ENCODE peak calls at places on chromosomes 16 and 17, in seven cellular contexts. A is stomach, Z is heart right ventricle, Y is Peyer's patch, N is heart left ventricle, E is left lung, S is uterus. B is an unnamed sample.

GRCh38 chr17:15502315-15503112 is 35.1 kb upstream of the CDRT4 start:
- DNase-seq in E (peak; percentile 87), Z (peak; percentile 93), S (peak; percentile 95), N (peak; percentile 91), A (peak; percentile 80), Y (peak; percentile 86), B (peak; percentile 91)

GRCh38 chr16:71880176-71880575 is 3.8 kb downstream of the ZNF821 start:
- DNase-seq in E (no peak), A (no peak), Z (no peak), Y (no peak), S (no peak), N (no peak), B (no peak)

GRCh38 chr17:37309051-37309450 is 66.7 kb upstream of the C17orf78 start:
- DNase-seq in Y (no peak), E (no peak), A (no peak), S (no peak), N (no peak), Z (no peak), B (no peak)

GRCh38 chr16:17194190-17194780 is 276.5 kb downstream of the XYLT1 start:
- DNase-seq in N (peak; percentile 46), A (peak; percentile 65), S (peak; percentile 48), E (peak; percentile 44), Z (peak; percentile 45), Y (peak; percentile 66), B (no peak)

GRCh38 chr16:53829186-53829747 is 125.3 kb downstream of the FTO start:
- DNase-seq in E (no peak), N (no peak), Z (no peak), Y (no peak), A (no peak), S (no peak), B (no peak)

GRCh38 chr17:15482476-15482875 is 15.1 kb upstream of the CDRT4 start:
- DNase-seq in S (no peak), Z (no peak), N (no peak), E (no peak), A (no peak), Y (no peak), B (no peak)

GRCh38 chr17:36148559-36149295 is 27.7 kb downstream of the TBC1D3B start:
- DNase-seq in N (peak; percentile 71), A (peak; percentile 70), Z (peak; percentile 55), S (peak; percentile 18), Y (peak; percentile 82), E (peak; percentile 65), B (peak; percentile 71)

GRCh38 chr17:66306413-66306812 is 4.0 kb downstream of the PRKCA start:
- DNase-seq in A (no peak), Y (no peak), Z (no peak), S (no peak), N (no peak), E (no peak), B (no peak)

GRCh38 chr17:65987988-65988387 is 203.9 kb downstream of the CEP112 start:
- DNase-seq in A (no peak), S (no peak), E (no peak), Z (no peak), N (no peak), Y (no peak), B (peak; percentile 37)

GRCh38 chr17:15945493-15946209 is 721 bp downstream of the ADORA2B start:
- DNase-seq in Y (peak; percentile 64), E (no peak), Z (peak; percentile 26), N (no peak), S (no peak), A (no peak), B (peak; percentile 39)

GRCh38 chr16:88442435-88442810 is 10.7 kb upstream of the ZFPM1 start:
- DNase-seq in E (no peak), S (no peak), A (no peak), Y (no peak), Z (no peak), N (no peak), B (no peak)

GRCh38 chr17:66920965-66921364 is 43.5 kb upstream of the CACNG4 start:
- DNase-seq in Z (no peak), S (no peak), Y (no peak), E (no peak), A (no peak), N (no peak), B (no peak)

GRCh38 chr16:87325480-87325879 is 8.3 kb upstream of the C16orf95 start:
- DNase-seq in A (no peak), S (no peak), Y (peak; percentile 39), N (peak; percentile 20), E (no peak), Z (no peak), B (no peak)

GRCh38 chr16:50718061-50718760 is 23.7 kb upstream of the CYLD start:
- DNase-seq in N (no peak), E (no peak), Z (no peak), S (no peak), Y (no peak), A (no peak), B (no peak)

GRCh38 chr16:50081428-50082018 is 15.8 kb downstream of the HEATR3 start:
- DNase-seq in S (no peak), A (no peak), E (no peak), Y (no peak), N (no peak), Z (no peak), B (no peak)

GRCh38 chr17:49397586-49397985 is 17.1 kb downstream of the PHB1 start:
- DNase-seq in E (no peak), Y (no peak), N (no peak), S (no peak), A (no peak), Z (no peak), B (no peak)

GRCh38 chr17:61219460-61219859 is 180.2 kb upstream of the TBX2 start:
- DNase-seq in S (no peak), Y (no peak), N (peak; percentile 48), Z (peak; percentile 16), A (no peak), E (no peak), B (no peak)

GRCh38 chr17:4340914-4341615 is 25.4 kb downstream of the UBE2G1 start:
- DNase-seq in Z (no peak), S (no peak), A (no peak), Y (no peak), E (no peak), N (no peak), B (no peak)

GRCh38 chr17:79993390-79994221 is 42.1 kb downstream of the TBC1D16 start:
- DNase-seq in Y (peak; percentile 69), E (peak; percentile 85), S (peak; percentile 91), A (peak; percentile 80), N (peak; percentile 88), Z (peak; percentile 81), B (no peak)
- H3K4me1 ChIP-seq in Y (peaks cover 55% of the 10 kb centered on the region), E (peaks cover 25% of the 10 kb centered on the region), S (peaks cover 15% of the 10 kb centered on the region), A (peaks cover 63% of the 10 kb centered on the region), N (peaks cover 27% of the 10 kb centered on the region), Z (peaks cover 41% of the 10 kb centered on the region), B (peaks cover 24% of the 10 kb centered on the region)

GRCh38 chr17:6353161-6353560 is 81.8 kb downstream of the AIPL1 start:
- DNase-seq in Y (no peak), A (no peak), S (no peak), Z (no peak), E (no peak), N (no peak), B (no peak)
- H3K27me3 ChIP-seq in Y (no peaks in the 10 kb centered on the region), A (no peaks in the 10 kb centered on the region), S (no peaks in the 10 kb centered on the region), Z (peaks cover 11% of the 10 kb centered on the region), E (peaks cover 26% of the 10 kb centered on the region), N (no peaks in the 10 kb centered on the region), B (peaks cover 2% of the 10 kb centered on the region)

GRCh38 chr16:66548868-66549267 is 1.1 kb downstream of the TK2 start:
- DNase-seq in S (no peak), Z (no peak), A (no peak), N (no peak), Y (no peak), E (no peak), B (no peak)
- H3K4me3 ChIP-seq in S (peak overlapping the region; percentile 80), Z (peak overlapping the region; percentile 70), A (peak overlapping the region; percentile 84), N (peak overlapping the region; percentile 88), Y (peak overlapping the region; percentile 76), E (peak overlapping the region; percentile 69), B (no peak overlapping the region)

DNA sequence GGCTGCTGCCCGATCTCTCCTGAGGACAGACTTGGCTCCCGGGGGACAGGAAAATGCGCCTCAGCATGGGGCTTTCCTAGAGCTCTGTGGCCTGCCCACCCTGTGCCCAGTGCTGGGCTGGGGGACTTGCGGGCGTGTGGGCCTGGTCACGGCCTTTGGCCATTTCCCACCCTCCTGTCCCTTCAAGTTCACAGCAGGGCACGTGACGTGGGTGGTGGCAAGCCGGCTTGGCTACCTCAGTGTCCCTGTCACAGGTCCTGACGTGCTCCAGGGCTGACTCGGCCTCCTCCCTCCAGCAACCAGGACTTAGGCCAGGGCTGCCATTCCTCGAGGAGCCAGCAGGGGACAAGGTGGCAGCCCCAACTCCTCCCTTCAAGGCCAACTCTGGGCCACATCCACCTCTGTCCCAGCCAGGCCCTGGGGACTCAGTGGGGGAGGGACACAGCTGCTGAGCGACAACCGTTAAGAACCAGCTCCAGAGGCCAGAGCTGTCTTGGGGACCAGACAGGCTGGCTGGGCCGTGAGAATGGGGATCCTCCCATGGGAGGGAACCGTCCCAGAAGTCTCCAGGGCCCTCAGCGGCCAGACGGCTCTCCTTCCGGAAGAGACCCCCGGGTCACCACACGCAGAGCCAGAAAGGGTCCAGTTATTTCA is 981 bp upstream of the UNC13D start:
- DNase-seq in N (peak; percentile 92), S (peak; percentile 62), Y (peak; percentile 91), Z (peak; percentile 86), E (peak; percentile 91), A (peak; percentile 93), B (peak; percentile 71)
- H3K4me1 ChIP-seq in N (peaks cover 52% of the 10 kb centered on the region), S (peaks cover 14% of the 10 kb centered on the region), Y (peaks cover 57% of the 10 kb centered on the region), Z (peaks cover 66% of the 10 kb centered on the region), E (peaks cover 31% of the 10 kb centered on the region), A (peaks cover 83% of the 10 kb centered on the region), B (peaks cover 6% of the 10 kb centered on the region)

DNA sequence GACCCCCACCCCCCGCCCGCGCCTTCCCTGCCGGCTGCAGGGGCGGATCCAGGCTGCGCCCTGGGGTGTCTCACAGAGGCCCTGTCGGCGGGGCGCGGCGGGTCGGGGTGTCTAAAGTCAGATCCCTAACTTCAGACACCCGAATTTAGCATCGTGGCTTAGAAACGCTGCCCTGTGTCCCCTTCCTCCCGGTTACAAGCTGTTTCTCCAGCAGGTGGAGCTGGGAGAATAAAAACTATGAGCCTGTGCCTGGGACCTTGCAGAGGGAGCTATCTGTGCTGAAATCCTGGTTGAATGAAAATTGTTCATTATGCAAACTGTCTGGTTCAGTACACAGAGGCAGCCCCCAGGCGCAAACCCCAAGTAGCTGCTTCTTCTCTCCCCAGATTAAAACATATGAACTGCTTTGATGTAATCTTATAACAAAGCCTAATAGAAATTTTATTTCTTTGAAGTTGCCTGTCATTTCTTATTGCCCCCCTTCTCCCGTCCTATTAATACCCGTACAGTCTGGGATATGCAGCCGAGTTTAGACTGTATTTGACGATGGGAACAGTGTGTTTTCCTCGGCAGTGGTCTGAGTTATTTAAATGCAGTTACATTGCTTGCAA is 79.0 kb downstream of the RPA1 start:
- DNase-seq in A (peak; percentile 65), Z (no peak), N (peak; percentile 52), Y (no peak), E (peak; percentile 36), S (peak; percentile 49), B (peak; percentile 86)
- H3K27me3 ChIP-seq in A (peaks cover 64% of the 10 kb centered on the region), Z (peaks cover 47% of the 10 kb centered on the region), N (peaks cover 6% of the 10 kb centered on the region), Y (peaks cover 15% of the 10 kb centered on the region), E (peaks cover 98% of the 10 kb centered on the region), S (peaks cover 18% of the 10 kb centered on the region), B (no peaks in the 10 kb centered on the region)